ENCODE peak calls at places on chromosome 12, in four cellular contexts. Z, J, Y and D are unnamed samples.

GRCh38 chr12:95304673-95305198 is 87.1 kb downstream of the VEZT start:
- DNase-seq in Z (no peak), J (no peak), Y (no peak), D (peak; percentile 64)

GRCh38 chr12:65098364-65098763 is 22.7 kb downstream of the WIF1 start:
- DNase-seq in Z (no peak), J (no peak), Y (no peak), D (no peak)

GRCh38 chr12:107337354-107338095 is 244.2 kb upstream of the CRY1 start:
- DNase-seq in Z (no peak), J (no peak), Y (no peak), D (no peak)

GRCh38 chr12:98830657-98831056 is 185.6 kb downstream of the APAF1 start:
- DNase-seq in Z (no peak), J (no peak), Y (no peak), D (no peak)

GRCh38 chr12:65308001-65308400 is 29.5 kb downstream of the MSRB3 start:
- DNase-seq in Z (no peak), J (no peak), Y (no peak), D (no peak)

GRCh38 chr12:46915082-46915481 is 89.3 kb upstream of the SLC38A4 start:
- DNase-seq in Z (no peak), J (no peak), Y (no peak), D (no peak)

GRCh38 chr12:104665296-104665695 is 208.5 kb downstream of the CHST11 start:
- DNase-seq in Z (no peak), J (no peak), Y (no peak), D (no peak)

GRCh38 chr12:109582636-109583035 is 9.0 kb downstream of the MVK start:
- DNase-seq in Z (no peak), J (peak; percentile 56), Y (peak; percentile 82), D (peak; percentile 1)

GRCh38 chr12:48998497-48999353 is 450 bp downstream of the DDN start:
- DNase-seq in Z (no peak), J (peak; percentile 22), Y (peak; percentile 87), D (peak; percentile 94)

GRCh38 chr12:96327889-96328288 is 72.3 kb downstream of the CDK17 start:
- DNase-seq in Z (no peak), J (no peak), Y (no peak), D (no peak)

GRCh38 chr12:106841471-106842302 is 67.2 kb downstream of the RIC8B start:
- DNase-seq in Z (no peak), J (no peak), Y (peak; percentile 66), D (peak; percentile 68)

GRCh38 chr12:26119391-26119981 is 5.4 kb downstream of the BHLHE41 start:
- DNase-seq in Z (no peak), J (no peak), Y (peak; percentile 65), D (no peak)

GRCh38 chr12:15862840-15863239 is 19.3 kb upstream of the STRAP start:
- DNase-seq in Z (no peak), J (no peak), Y (no peak), D (no peak)

GRCh38 chr12:14521822-14522221 is 45.9 kb downstream of the PLBD1 start:
- DNase-seq in Z (no peak), J (no peak), Y (no peak), D (no peak)

GRCh38 chr12:131058700-131059099 is 105.0 kb downstream of the ADGRD1 start:
- DNase-seq in Z (no peak), J (no peak), Y (peak; percentile 27), D (no peak)

DNA sequence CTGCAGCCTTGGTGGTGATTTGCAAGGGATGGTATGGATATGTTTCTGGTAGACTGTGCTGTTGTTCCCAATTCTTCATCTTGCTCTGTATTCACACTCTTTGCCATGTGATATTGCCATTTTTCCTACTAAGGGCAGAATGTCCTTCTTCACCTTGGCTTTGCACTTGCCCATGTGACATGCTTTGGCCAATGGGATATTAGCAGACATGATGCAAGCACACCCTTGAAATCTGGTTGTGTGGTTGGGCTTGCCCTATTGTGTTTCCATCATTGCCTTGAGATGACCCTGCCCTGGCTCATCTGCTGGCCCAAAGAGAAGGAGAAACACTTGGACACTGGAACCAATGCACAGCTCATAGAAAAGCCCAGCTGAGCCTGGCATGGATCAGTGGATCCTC is 110.3 kb downstream of the AACS start:
- DNase-seq in Z (no peak), J (no peak), Y (no peak), D (no peak)
- H3K27me3 ChIP-seq in Z (no peaks in the 10 kb centered on the region), J (no peaks in the 10 kb centered on the region), Y (no peaks in the 10 kb centered on the region), D (no peaks in the 10 kb centered on the region)

GRCh38 chr12:133081408-133081806 is 684 bp downstream of the ZNF140 start:
- DNase-seq in Z (peak; percentile 51), J (no peak), Y (peak; percentile 56), D (no peak)
- H3K9me3 ChIP-seq in Z (peaks cover 50% of the 10 kb centered on the region), J (peaks cover 80% of the 10 kb centered on the region), Y (peaks cover 84% of the 10 kb centered on the region), D (peaks cover 19% of the 10 kb centered on the region)

GRCh38 chr12:19646599-19646998 is 207.3 kb downstream of the AEBP2 start:
- DNase-seq in Z (no peak), J (no peak), Y (no peak), D (peak; percentile 43)

GRCh38 chr12:19645823-19646222 is 206.5 kb downstream of the AEBP2 start:
- DNase-seq in Z (no peak), J (no peak), Y (no peak), D (no peak)

GRCh38 chr12:19641235-19642080 is 202.2 kb downstream of the AEBP2 start:
- DNase-seq in Z (no peak), J (no peak), Y (no peak), D (no peak)

GRCh38 chr12:19642305-19642704 is 203.0 kb downstream of the AEBP2 start:
- DNase-seq in Z (no peak), J (no peak), Y (no peak), D (no peak)

GRCh38 chr12:19643635-19644034 is 204.3 kb downstream of the AEBP2 start:
- DNase-seq in Z (no peak), J (no peak), Y (peak; percentile 78), D (peak; percentile 83)
- TF ChIP-seq CTCF in Z (peak; percentile 60), J (peak; percentile 39), Y (peak; percentile 92), D (peak; percentile 72)

GRCh38 chr12:89352242-89352491 is 134 bp downstream of the DUSP6 start:
- DNase-seq in Z (no peak), J (no peak), Y (no peak), D (no peak)
- H3K27me3 ChIP-seq in Z (no peaks in the 10 kb centered on the region), J (no peaks in the 10 kb centered on the region), Y (no peaks in the 10 kb centered on the region), D (no peaks in the 10 kb centered on the region)

DNA sequence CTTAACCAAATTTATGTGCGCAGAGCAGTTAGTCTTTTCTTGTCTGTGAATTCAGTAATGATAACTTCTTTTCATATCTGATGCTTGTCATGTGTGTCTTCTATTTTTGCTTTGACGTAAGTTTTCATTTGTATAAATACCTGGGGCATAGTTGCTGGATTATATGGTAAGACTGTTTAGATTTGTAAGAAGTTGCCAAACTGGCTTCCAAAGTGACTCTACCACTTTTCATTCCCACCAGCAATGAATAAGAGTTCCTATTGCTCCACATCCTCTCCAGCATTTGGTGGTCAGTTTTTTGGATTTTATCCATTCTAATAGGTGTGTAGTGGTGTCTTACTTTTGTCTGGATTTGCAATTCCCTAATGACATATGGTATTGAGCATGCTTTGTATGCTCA is 8.9 kb downstream of the ZNF268 start:
- DNase-seq in Z (no peak), J (no peak), Y (no peak), D (no peak)
- H3K9me3 ChIP-seq in Z (peaks cover 91% of the 10 kb centered on the region), J (peaks cover 100% of the 10 kb centered on the region), Y (peaks cover 100% of the 10 kb centered on the region), D (peaks cover 39% of the 10 kb centered on the region)

GRCh38 chr12:50101663-50102062 is 2.1 kb upstream of the GPD1 start:
- DNase-seq in Z (no peak), J (no peak), Y (peak; percentile 83), D (peak; percentile 90)
- TF ChIP-seq CTCF in Z (peak; percentile 28), J (peak; percentile 35), Y (peak; percentile 72), D (peak; percentile 58)

DNA sequence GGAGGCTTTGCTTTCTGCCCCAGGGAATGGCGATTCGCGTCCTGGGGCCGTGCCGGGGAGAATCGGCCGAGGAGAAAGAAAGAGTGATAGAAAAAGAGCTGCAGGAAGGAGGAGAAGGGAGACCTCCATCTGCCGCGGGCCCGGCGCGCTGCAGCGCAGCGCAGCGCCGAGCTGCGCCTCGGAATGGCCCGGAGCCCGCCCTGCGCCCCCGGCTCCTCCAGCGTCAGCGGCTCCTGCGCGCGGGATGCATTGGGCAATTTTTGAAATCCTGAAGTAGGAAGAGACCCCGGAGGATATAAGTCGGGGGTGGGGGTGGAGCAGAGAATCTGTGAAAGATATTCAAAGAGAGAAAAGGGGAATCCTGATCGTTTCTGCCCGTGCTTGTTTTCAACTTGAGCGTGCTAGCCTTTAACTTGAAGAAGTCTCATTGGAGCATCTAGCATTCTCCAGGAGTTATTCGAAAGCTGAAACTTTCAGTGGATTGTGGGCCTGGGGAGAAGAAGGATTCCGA is 371 bp downstream of the PDE3A start:
- DNase-seq in Z (peak; percentile 57), J (peak; percentile 42), Y (peak; percentile 87), D (peak; percentile 83)
- H3K27me3 ChIP-seq in Z (no peaks in the 10 kb centered on the region), J (peaks cover 59% of the 10 kb centered on the region), Y (peaks cover 55% of the 10 kb centered on the region), D (no peaks in the 10 kb centered on the region)

DNA sequence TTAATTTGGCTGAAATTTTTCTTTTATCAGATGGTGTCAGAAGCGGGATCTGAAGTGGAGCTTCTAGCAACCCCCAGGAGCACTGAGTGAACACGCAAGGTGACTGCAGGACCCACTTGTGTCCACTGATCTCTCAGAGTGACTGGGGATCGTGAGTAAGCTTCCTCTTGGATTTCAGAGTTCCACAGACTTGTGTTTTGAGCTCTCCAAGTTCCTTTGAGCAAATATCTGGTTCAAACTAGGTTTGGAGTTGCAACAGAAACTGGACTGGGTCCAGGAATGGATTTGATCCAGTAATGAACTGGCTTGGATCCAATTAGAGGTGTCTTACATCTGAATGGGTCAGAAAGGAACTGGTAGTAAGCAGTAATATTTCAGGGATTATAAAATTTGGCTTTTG is 24.7 kb upstream of the B4GALNT1 start:
- DNase-seq in Z (no peak), J (no peak), Y (no peak), D (no peak)
- H3K9me3 ChIP-seq in Z (no peaks in the 10 kb centered on the region), J (no peaks in the 10 kb centered on the region), Y (peaks cover 55% of the 10 kb centered on the region), D (no peaks in the 10 kb centered on the region)

GRCh38 chr12:114245555-114245954 is 160.4 kb downstream of the TBX5 start:
- DNase-seq in Z (no peak), J (no peak), Y (peak; percentile 75), D (no peak)

GRCh38 chr12:114254172-114254571 is 151.8 kb downstream of the TBX5 start:
- DNase-seq in Z (no peak), J (no peak), Y (no peak), D (no peak)

DNA sequence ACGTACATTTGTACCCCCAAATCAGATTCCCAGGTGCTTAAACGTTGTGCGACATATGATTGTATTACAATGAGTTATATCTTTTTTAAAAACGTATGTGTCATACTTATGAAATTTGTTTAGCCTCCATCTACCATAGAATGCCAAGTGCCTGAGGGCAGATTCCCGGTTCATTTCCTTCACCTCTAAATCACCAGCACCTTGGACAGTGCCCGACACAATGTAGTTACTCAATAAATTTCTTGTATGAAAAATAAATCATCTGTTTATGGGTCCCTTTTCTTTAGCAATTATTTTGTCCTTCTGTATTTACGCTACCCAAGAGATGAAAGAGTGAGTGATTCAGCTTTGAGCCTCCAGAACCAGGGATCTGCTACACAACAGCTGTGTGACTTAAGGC is 157.4 kb downstream of the TBX5 start:
- DNase-seq in Z (no peak), J (no peak), Y (peak; percentile 52), D (no peak)
- TF ChIP-seq CTCF in Z (no peak), J (no peak), Y (no peak), D (no peak)

GRCh38 chr12:54030889-54031860 is 1.7 kb upstream of the HOXC5 start:
- DNase-seq in Z (peak; percentile 85), J (no peak), Y (peak; percentile 86), D (no peak)

GRCh38 chr12:54030442-54030801 is 2.2 kb downstream of the HOXC6 start:
- DNase-seq in Z (no peak), J (no peak), Y (no peak), D (no peak)

GRCh38 chr12:54033106-54033979 is 493 bp downstream of the HOXC5 start:
- DNase-seq in Z (peak; percentile 76), J (no peak), Y (peak; percentile 78), D (peak; percentile 95)

GRCh38 chr12:54032627-54033100 is at the start of gene HOXC5:
- DNase-seq in Z (peak; percentile 88), J (no peak), Y (peak; percentile 98), D (peak; percentile 98)

GRCh38 chr12:54032220-54032619 is 630 bp upstream of the HOXC5 start:
- DNase-seq in Z (peak; percentile 31), J (no peak), Y (peak; percentile 48), D (no peak)
- H3K27me3 ChIP-seq in Z (no peaks in the 10 kb centered on the region), J (peaks cover 100% of the 10 kb centered on the region), Y (peaks cover 100% of the 10 kb centered on the region), D (no peaks in the 10 kb centered on the region)